ENCODE peak calls at places on chromosomes 13 and 19, in ten cellular contexts. Y is body of pancreas, K is lung, M is mammary epithelial cell, B is GM23248, Q is small intestine, N is heart right ventricle, X is endodermal cell, C is left lung, F is right lobe of liver. R is an unnamed sample.

GRCh38 chr13:67184247-67184646 is 45.9 kb downstream of the PCDH9 start:
- DNase-seq in Y (no peak), K (no peak), M (no peak), B (no peak), Q (no peak), N (no peak), X (no peak), C (no peak), F (no peak), R (no peak)

GRCh38 chr19:17259118-17259780 is 5.3 kb downstream of the USHBP1 start:
- DNase-seq in Y (no peak), K (no peak), M (peak; percentile 53), B (peak; percentile 45), Q (no peak), N (no peak), X (no peak), C (no peak), F (no peak), R (no peak)

GRCh38 chr19:22256856-22257255 is 29.4 kb upstream of the ZNF729 start:
- DNase-seq in Y (no peak), K (no peak), M (no peak), B (no peak), Q (no peak), N (no peak), X (no peak), C (no peak), F (no peak), R (no peak)

GRCh38 chr13:72853000-72853399 is 71.1 kb downstream of the PIBF1 start:
- DNase-seq in Y (no peak), K (no peak), M (no peak), B (no peak), Q (peak; percentile 40), N (no peak), X (no peak), C (no peak), F (no peak), R (no peak)

GRCh38 chr19:18469245-18470107 is 31.5 kb upstream of the ISYNA1 start:
- DNase-seq in Y (peak; percentile 66), K (peak; percentile 61), M (no peak), B (peak; percentile 76), Q (peak; percentile 52), N (peak; percentile 64), X (peak; percentile 93), C (peak; percentile 92), F (peak; percentile 81), R (peak; percentile 69)

GRCh38 chr19:45769821-45770191 is 754 bp upstream of the SIX5 start:
- DNase-seq in Y (peak; percentile 60), K (no peak), M (peak; percentile 47), B (peak; percentile 83), Q (peak; percentile 51), N (peak; percentile 45), X (no peak), C (peak; percentile 75), F (peak; percentile 71), R (no peak)

GRCh38 chr13:50700664-50701266 is 142.7 kb downstream of the DLEU7 start:
- DNase-seq in Y (no peak), K (no peak), M (no peak), B (no peak), Q (no peak), N (no peak), X (no peak), C (no peak), F (no peak), R (no peak)

GRCh38 chr19:4988770-4989251 is 19.9 kb downstream of the KDM4B start:
- DNase-seq in Y (peak; percentile 37), K (peak; percentile 39), M (no peak), B (peak; percentile 97), Q (no peak), N (peak; percentile 59), X (peak; percentile 78), C (no peak), F (no peak), R (peak; percentile 54)

GRCh38 chr19:17404015-17404414 is 1.4 kb downstream of the BST2 start:
- DNase-seq in Y (no peak), K (no peak), M (no peak), B (no peak), Q (no peak), N (no peak), X (peak; percentile 82), C (no peak), F (no peak), R (no peak)

GRCh38 chr13:26872444-26873173 is 112.0 kb upstream of the GPR12 start:
- DNase-seq in Y (peak; percentile 15), K (no peak), M (peak; percentile 24), B (peak; percentile 72), Q (peak; percentile 30), N (peak; percentile 40), X (peak; percentile 92), C (no peak), F (peak; percentile 51), R (peak; percentile 46)

GRCh38 chr13:101382086-101382485 is 34.2 kb downstream of the NALCN start:
- DNase-seq in Y (no peak), K (no peak), M (no peak), B (no peak), Q (no peak), N (no peak), X (peak; percentile 54), C (no peak), F (no peak), R (no peak)

GRCh38 chr13:101390461-101390860 is 25.8 kb downstream of the NALCN start:
- DNase-seq in Y (no peak), K (no peak), M (peak; percentile 7), B (peak; percentile 41), Q (no peak), N (no peak), X (no peak), C (no peak), F (no peak), R (no peak)

GRCh38 chr13:101382701-101383100 is 33.6 kb downstream of the NALCN start:
- DNase-seq in Y (no peak), K (no peak), M (no peak), B (no peak), Q (no peak), N (no peak), X (no peak), C (no peak), F (no peak), R (no peak)

GRCh38 chr13:101383595-101383994 is 32.7 kb downstream of the NALCN start:
- DNase-seq in Y (no peak), K (no peak), M (no peak), B (no peak), Q (no peak), N (no peak), X (no peak), C (no peak), F (no peak), R (no peak)

GRCh38 chr13:101384929-101385328 is 31.4 kb downstream of the NALCN start:
- DNase-seq in Y (no peak), K (no peak), M (no peak), B (no peak), Q (no peak), N (no peak), X (no peak), C (no peak), F (no peak), R (no peak)
- H3K27me3 ChIP-seq in Y (no peaks in the 10 kb centered on the region), K (no peaks in the 10 kb centered on the region), M (no peaks in the 10 kb centered on the region), B (no peaks in the 10 kb centered on the region), Q (no peaks in the 10 kb centered on the region), N (no peaks in the 10 kb centered on the region), X (no peaks in the 10 kb centered on the region), C (no peaks in the 10 kb centered on the region), F (no peaks in the 10 kb centered on the region), R (no peaks in the 10 kb centered on the region)

DNA sequence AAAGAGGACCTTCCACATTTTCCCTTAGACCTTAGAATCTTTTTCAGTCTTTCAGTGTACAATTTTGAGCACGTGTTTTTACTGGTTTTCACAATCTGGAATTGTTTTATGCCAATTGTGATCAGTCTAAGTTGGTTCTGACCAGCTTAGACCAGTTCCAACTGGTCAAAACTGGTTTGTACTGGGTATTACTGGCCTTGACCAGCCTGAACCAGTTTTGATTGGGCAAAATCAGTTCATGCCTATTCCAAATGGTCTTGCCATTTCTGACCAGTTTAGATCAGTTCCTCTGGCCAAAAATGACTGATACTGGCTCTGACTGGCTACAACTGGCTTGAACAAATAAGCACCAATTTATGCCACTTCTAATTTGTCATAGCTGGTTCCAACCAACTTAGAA is 36.4 kb downstream of the ZNF585A start:
- DNase-seq in Y (no peak), K (no peak), M (no peak), B (no peak), Q (no peak), N (no peak), X (no peak), C (no peak), F (no peak), R (no peak)
- H3K9me3 ChIP-seq in Y (peaks cover 5% of the 10 kb centered on the region), K (peaks cover 50% of the 10 kb centered on the region), M (peaks cover 62% of the 10 kb centered on the region), B (peaks cover 8% of the 10 kb centered on the region), Q (peaks cover 2% of the 10 kb centered on the region), N (peaks cover 100% of the 10 kb centered on the region), X (peaks cover 93% of the 10 kb centered on the region), C (peaks cover 3% of the 10 kb centered on the region), F (peaks cover 14% of the 10 kb centered on the region), R (peaks cover 100% of the 10 kb centered on the region)

GRCh38 chr13:110421061-110421460 is 114.0 kb downstream of the COL4A2 start:
- DNase-seq in Y (no peak), K (no peak), M (no peak), B (no peak), Q (no peak), N (no peak), X (no peak), C (no peak), F (no peak), R (no peak)

GRCh38 chr13:110419391-110419791 is 112.3 kb downstream of the COL4A2 start:
- DNase-seq in Y (no peak), K (no peak), M (peak; percentile 96), B (no peak), Q (no peak), N (peak; percentile 2), X (no peak), C (no peak), F (no peak), R (no peak)

GRCh38 chr13:110418944-110419343 is 111.9 kb downstream of the COL4A2 start:
- DNase-seq in Y (no peak), K (no peak), M (no peak), B (no peak), Q (no peak), N (peak; percentile 75), X (no peak), C (no peak), F (no peak), R (peak; percentile 59)

GRCh38 chr13:110420626-110421025 is 113.5 kb downstream of the COL4A2 start:
- DNase-seq in Y (no peak), K (no peak), M (no peak), B (no peak), Q (no peak), N (peak; percentile 6), X (no peak), C (no peak), F (no peak), R (no peak)

GRCh38 chr13:110419946-110420345 is 112.9 kb downstream of the COL4A2 start:
- DNase-seq in Y (no peak), K (no peak), M (no peak), B (no peak), Q (no peak), N (peak; percentile 6), X (no peak), C (no peak), F (no peak), R (no peak)
- H3K4me1 ChIP-seq in Y (no peaks in the 10 kb centered on the region), K (peaks cover 22% of the 10 kb centered on the region), M (peaks cover 49% of the 10 kb centered on the region), B (peaks cover 41% of the 10 kb centered on the region), Q (no peaks in the 10 kb centered on the region), N (peaks cover 49% of the 10 kb centered on the region), X (peaks cover 7% of the 10 kb centered on the region), C (peaks cover 34% of the 10 kb centered on the region), F (no peaks in the 10 kb centered on the region), R (peaks cover 83% of the 10 kb centered on the region)

GRCh38 chr19:14796021-14796420 is 17.7 kb upstream of the ADGRE2 start:
- DNase-seq in Y (no peak), K (no peak), M (no peak), B (no peak), Q (no peak), N (no peak), X (no peak), C (no peak), F (no peak), R (no peak)
- H3K27me3 ChIP-seq in Y (no peaks in the 10 kb centered on the region), K (no peaks in the 10 kb centered on the region), M (no peaks in the 10 kb centered on the region), B (peaks cover 4% of the 10 kb centered on the region), Q (peaks cover 2% of the 10 kb centered on the region), N (peaks cover 4% of the 10 kb centered on the region), X (no peaks in the 10 kb centered on the region), C (no peaks in the 10 kb centered on the region), F (no peaks in the 10 kb centered on the region), R (peaks cover 15% of the 10 kb centered on the region)

R was measured in left ventricle myocardium inferior.